ENCODE peak calls at places on chromosomes 12 and 14, in five cellular contexts. E is activated T-helper 1 cell treated with anti-CD3 and anti-CD28 coated beads, Interleukin-2, amount 50 U/mL, for 16 hours; S is activated B cell treated with CpG ODN at 0.5 μM for 24 hours; Z is stimulated activated naive B cell treated with anti-CD40 and anti-IgM and Interleukin-4, amounts not matched to agents 10 μg/mL and 1 μg/mL and 100 μg/mL, for 72 hours; W is CD4-positive, CD25-positive, alpha-beta regulatory T cell. T is an unnamed sample.

GRCh38 chr12:105706973-105707334 is 376.5 kb downstream of the C12orf75 start:
- DNase-seq in E (no peak), Z (no peak), S (no peak), W (no peak), T (no peak)

GRCh38 chr14:102498005-102498677 is 11.4 kb downstream of the ANKRD9 start:
- DNase-seq in Z (no peak), E (no peak), S (no peak), W (no peak), T (no peak)

GRCh38 chr14:21069388-21070082 is 569 bp upstream of the ARHGEF40 start:
- DNase-seq in S (no peak), W (no peak), Z (no peak), E (no peak), T (no peak)

GRCh38 chr14:58297412-58297761 is 968 bp upstream of the ARID4A start:
- DNase-seq in E (no peak), S (no peak), Z (no peak), W (no peak), T (no peak)

GRCh38 chr12:50271724-50272247 is 11.5 kb downstream of the LIMA1 start:
- DNase-seq in S (no peak), Z (no peak), W (no peak), E (no peak), T (no peak)

GRCh38 chr12:52183971-52184370 is 7.8 kb downstream of the KRT80 start:
- DNase-seq in S (no peak), Z (no peak), W (no peak), E (no peak), T (no peak)

GRCh38 chr12:24025153-24025798 is 75.8 kb upstream of the SOX5 start:
- DNase-seq in E (no peak), W (no peak), Z (no peak), S (no peak), T (no peak)

GRCh38 chr14:27559848-27560247 is 962.0 kb upstream of the NOVA1 start:
- DNase-seq in Z (no peak), E (no peak), S (no peak), W (no peak), T (no peak)

GRCh38 chr12:58310828-58311273 is 369.5 kb downstream of the ATP23 start:
- DNase-seq in E (no peak), Z (no peak), W (no peak), S (no peak), T (no peak)

GRCh38 chr14:97644365-97644764 is 847.2 kb downstream of the VRK1 start:
- DNase-seq in E (no peak), Z (no peak), W (no peak), S (no peak), T (no peak)

GRCh38 chr12:107845226-107845979 is 70.9 kb downstream of the ASCL4 start:
- DNase-seq in Z (no peak), S (no peak), W (no peak), E (no peak), T (no peak)

GRCh38 chr12:93819048-93819491 is 141.9 kb downstream of the CRADD start:
- DNase-seq in E (no peak), Z (no peak), W (no peak), S (no peak), T (no peak)

GRCh38 chr12:114933428-114934160 is 249.6 kb upstream of the TBX3 start:
- DNase-seq in W (no peak), E (no peak), Z (no peak), S (no peak), T (no peak)

GRCh38 chr12:12127304-12127703 is 56.6 kb downstream of the BCL2L14 start:
- DNase-seq in W (no peak), Z (no peak), E (no peak), S (no peak), T (no peak)

GRCh38 chr14:38948171-38948570 is 154.9 kb downstream of the SEC23A start:
- DNase-seq in S (no peak), E (no peak), Z (no peak), W (no peak), T (no peak)